ENCODE peak calls at places on chromosomes 6 and 20, in five cellular contexts. O is breast epithelium, M is spleen, L is tibial nerve, G is HCT116. H is an unnamed sample. For H3K36me3, the result is how much of the 10 kb centered on the place peaks cover.

GRCh38 chr20:59020938-59021551 is 1.8 kb downstream of the TUBB1 start:
- DNase-seq in O (no peak), M (no peak), L (no peak), G (no peak), H (no peak)

GRCh38 chr20:62458256-62459251 is 17.2 kb downstream of the GATA5 start:
- DNase-seq in O (no peak), M (no peak), L (no peak), G (no peak), H (no peak)

GRCh38 chr6:124076336-124077048 is 272.8 kb downstream of the NKAIN2 start:
- DNase-seq in O (no peak), M (no peak), L (no peak), G (no peak), H (no peak)

GRCh38 chr6:55825402-55826051 is 49.9 kb downstream of the BMP5 start:
- DNase-seq in O (no peak), M (no peak), L (no peak), G (no peak), H (no peak)

GRCh38 chr6:164068533-164068932 is 654.0 kb downstream of the QKI start:
- DNase-seq in O (no peak), M (no peak), L (no peak), G (no peak), H (no peak)

GRCh38 chr6:10598084-10598960 is 77.2 kb downstream of the GCNT2 start:
- DNase-seq in O (no peak), M (no peak), L (no peak), G (no peak), H (no peak)

GRCh38 chr20:47502801-47503239 is 1.1 kb downstream of the NCOA3 start:
- DNase-seq in O (no peak), M (no peak), L (peak), G (no peak), H (no peak)

GRCh38 chr6:52544325-52545022 is 32.4 kb downstream of the TRAM2 start:
- DNase-seq in O (no peak), M (no peak), L (no peak), G (no peak), H (no peak)

GRCh38 chr6:106913676-106914280 is 60.8 kb downstream of the CD24 start:
- DNase-seq in O (no peak), M (no peak), L (no peak), G (no peak), H (no peak)

GRCh38 chr20:25044261-25044560 is 13.7 kb downstream of the ACSS1 start:
- DNase-seq in O (no peak), M (no peak), L (no peak), G (no peak), H (no peak)

GRCh38 chr6:140436023-140436811 is 1061.8 kb upstream of the CITED2 start:
- DNase-seq in O (no peak), M (no peak), L (no peak), G (no peak), H (no peak)

GRCh38 chr20:54208492-54209044 is 681 bp downstream of the PFDN4 start:
- DNase-seq in O (no peak), M (no peak), L (no peak), G (no peak), H (no peak)

GRCh38 chr20:62761058-62761758 is 35.1 kb upstream of the MRGBP start:
- DNase-seq in O (no peak), M (peak), L (no peak), G (no peak), H (no peak)

GRCh38 chr6:2085657-2086056 is 159.7 kb downstream of the GMDS start:
- DNase-seq in O (no peak), M (no peak), L (no peak), G (no peak), H (no peak)

GRCh38 chr6:33176906-33177305 is 15.4 kb downstream of the COL11A2 start:
- DNase-seq in O (no peak), M (no peak), L (no peak), G (no peak), H (no peak)

DNA sequence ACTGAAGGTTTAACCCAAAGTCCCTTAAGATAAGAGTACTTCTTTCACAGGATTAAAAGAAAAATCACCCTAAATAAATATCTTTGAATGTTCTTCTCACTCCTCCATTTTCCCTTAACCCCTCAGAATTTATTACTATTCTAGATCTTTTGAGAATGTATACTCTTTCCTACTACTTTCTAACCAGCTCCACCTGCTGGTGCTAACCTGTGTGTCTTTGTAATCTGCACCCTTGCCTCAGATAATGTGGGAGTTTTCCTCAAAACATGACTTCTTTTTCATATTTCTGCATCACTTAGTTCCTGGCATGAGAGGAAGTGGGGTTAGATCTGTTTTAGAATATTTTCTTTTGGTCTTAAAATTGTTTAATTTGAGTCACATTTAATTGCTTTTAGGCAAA is 394.2 kb downstream of the BMP2 start:
- DNase-seq in O (no peak), M (no peak), L (peak), G (no peak), H (no peak)
- H3K4me3 ChIP-seq in O (no peak), M (no peak), L (no peak), G (no peak), H (no peak)

GRCh38 chr20:958936-959815 is 42.9 kb downstream of the RSPO4 start:
- DNase-seq in O (no peak), M (no peak), L (no peak), G (no peak), H (no peak)
- H3K27ac ChIP-seq in O (no peak), M (no peak), L (no peak), G (no peak), H (no peak)

DNA sequence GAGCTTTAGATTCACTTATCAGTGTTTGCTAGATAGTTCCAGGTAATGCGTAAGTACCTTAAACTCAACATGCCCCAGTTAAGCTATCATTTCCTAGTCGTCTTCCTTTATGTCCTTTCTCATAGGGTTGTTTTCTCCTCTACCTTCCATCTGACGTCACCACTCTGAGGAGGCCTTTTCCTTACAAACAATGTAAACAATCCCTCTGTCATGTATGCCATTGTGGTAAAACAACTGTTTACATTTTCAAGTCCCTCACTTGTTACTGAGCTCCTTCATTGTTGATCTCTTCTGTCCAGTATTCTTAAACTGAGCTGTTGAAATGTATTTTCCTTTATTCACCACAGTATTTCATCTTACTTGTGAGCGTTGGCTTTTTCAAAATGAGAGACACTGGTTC is 45.4 kb upstream of the PLCG1 start:
- DNase-seq in O (no peak), M (no peak), L (no peak), G (no peak), H (no peak)
- H3K36me3 ChIP-seq in O (under half), M (under half), L (half or more), G (under half), H (under half)

DNA sequence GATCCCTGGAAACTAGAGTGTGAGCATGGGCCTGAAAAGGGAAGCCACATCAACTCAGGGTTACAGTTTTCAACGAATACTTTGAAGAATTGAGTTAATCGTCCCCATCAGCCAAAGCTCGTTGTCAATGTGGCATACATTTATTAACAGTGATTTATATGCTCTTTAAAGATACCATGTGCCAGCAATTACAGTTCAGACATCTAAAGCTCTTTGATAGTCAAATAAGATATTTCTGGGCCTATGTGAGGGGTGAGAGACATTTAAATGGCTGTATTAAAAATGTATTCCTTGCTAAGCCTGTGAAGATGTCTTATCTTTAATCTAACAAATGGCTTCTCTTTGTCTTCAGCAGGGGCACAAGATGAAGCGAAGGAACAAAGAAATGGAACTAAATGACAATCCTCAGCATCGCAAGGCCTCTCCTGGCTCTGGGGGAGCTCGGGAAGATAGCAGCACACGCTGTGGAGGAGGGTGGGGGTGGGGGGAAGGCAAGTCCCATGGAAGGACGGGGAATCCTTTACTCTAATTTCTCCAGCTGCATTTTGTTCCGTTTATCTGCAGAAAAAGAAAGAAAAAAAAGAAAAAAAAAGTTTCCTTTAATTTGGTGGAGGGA is 523.7 kb downstream of the KIF16B start:
- DNase-seq in O (no peak), M (no peak), L (no peak), G (no peak), H (no peak)
- H3K4me3 ChIP-seq in O (no peak), M (no peak), L (no peak), G (no peak), H (no peak)

DNA sequence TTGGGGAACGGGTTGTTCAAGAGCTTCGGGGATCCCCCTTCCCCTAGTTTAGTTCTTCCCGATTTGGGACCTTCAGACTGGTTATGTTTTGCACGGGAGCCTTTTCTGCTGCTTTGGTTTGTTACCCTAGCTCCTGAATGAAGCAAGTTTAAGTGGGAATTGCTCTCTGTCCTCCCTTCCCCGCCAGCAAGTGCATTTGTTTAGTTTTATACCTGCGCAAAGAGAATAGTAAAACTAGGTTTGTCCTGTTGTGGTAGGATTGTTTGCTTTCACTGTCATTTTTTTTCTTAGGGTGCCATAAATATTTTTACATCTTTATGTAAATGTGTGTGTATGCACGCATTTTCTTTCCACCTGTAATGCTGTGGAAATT is 657 bp downstream of the SH3BGRL2 start:
- DNase-seq in O (no peak), M (no peak), L (no peak), G (no peak), H (no peak)
- H3K27ac ChIP-seq in O (peak), M (no peak), L (peak), G (no peak), H (no peak)

H was measured in iPS DF 6.9.